ENCODE peak calls at places on chromosomes 5 and 9, in four cellular contexts. Z, E, R and D are unnamed samples.

GRCh38 chr5:104266161-104266560 is 703.6 kb upstream of the NUDT12 start:
- DNase-seq in Z (no peak), E (no peak), R (no peak), D (no peak)

GRCh38 chr9:131289301-131290038 is at the start of gene PLPP7:
- DNase-seq in Z (peak), E (no peak), R (peak), D (peak)

GRCh38 chr5:135662104-135662503 is 83.3 kb upstream of the CXCL14 start:
- DNase-seq in Z (no peak), R (no peak), E (no peak), D (peak)

GRCh38 chr5:176373100-176373818 is 8.0 kb downstream of the ARL10 start:
- DNase-seq in R (no peak), E (no peak), Z (no peak), D (no peak)

GRCh38 chr9:113543286-113544000 is 79.9 kb downstream of the RGS3 start:
- DNase-seq in R (no peak), E (no peak), Z (no peak), D (no peak)

GRCh38 chr9:35000535-35001284 is 11.2 kb downstream of the DNAJB5 start:
- DNase-seq in E (no peak), R (no peak), Z (no peak), D (no peak)

GRCh38 chr5:62143268-62144229 is 162.5 kb upstream of the KIF2A start:
- DNase-seq in E (no peak), Z (no peak), R (peak), D (peak)

GRCh38 chr5:171295801-171296200 is 13.2 kb upstream of the TLX3 start:
- DNase-seq in E (no peak), R (no peak), Z (no peak), D (no peak)

GRCh38 chr5:90645024-90645610 is 86.5 kb downstream of the ADGRV1 start:
- DNase-seq in Z (no peak), E (no peak), R (peak), D (no peak)

GRCh38 chr5:61202213-61202612 is 39.9 kb upstream of the SMIM15 start:
- DNase-seq in Z (no peak), E (peak), R (no peak), D (no peak)

GRCh38 chr9:128917151-128917849 is 3.5 kb upstream of the PHYHD1 start:
- DNase-seq in R (peak), E (no peak), Z (no peak), D (no peak)
- TF ChIP-seq SUZ12 in R (no peak), E (no peak), Z (no peak), D (no peak)

DNA sequence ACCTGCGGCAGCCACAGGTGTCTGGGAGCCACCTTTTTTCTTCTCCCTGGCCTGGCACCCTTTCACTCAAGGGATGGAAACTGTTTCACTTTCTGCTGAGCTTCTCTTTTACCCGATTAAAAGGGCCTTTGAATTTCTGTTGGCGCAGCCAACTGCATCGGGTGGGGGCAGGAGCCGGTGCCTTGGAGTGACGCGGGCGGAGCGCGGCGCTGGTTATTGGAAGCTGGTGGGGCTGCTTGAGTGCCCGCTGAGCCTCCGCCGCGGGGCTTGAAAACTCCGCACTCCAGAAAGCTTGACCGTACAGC is 52.0 kb upstream of the TJP2 start:
- DNase-seq in R (peak), Z (peak), E (no peak), D (peak)
- TF ChIP-seq SP1 in R (no peak), Z (no peak), E (no peak), D (no peak)

DNA sequence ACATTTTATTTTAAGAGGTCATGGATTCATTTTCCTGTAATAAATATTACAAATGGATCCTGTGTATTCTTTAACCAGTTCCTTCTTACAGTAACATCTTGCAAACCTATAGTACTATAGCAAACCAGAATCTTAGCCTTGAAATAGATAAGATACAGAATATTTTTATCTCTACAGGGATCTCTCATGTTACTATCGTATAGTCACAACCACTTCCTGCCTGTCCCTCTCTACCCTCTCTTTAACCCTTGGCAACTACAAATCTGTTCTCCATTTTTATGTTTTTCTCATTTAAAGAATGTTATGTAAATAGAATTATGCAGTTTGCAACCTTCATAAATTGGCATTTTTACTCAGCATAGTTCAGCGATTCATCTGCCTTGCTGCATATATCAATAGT is 454.0 kb downstream of the DIRAS2 start:
- DNase-seq in E (no peak), Z (no peak), R (no peak), D (no peak)
- TF ChIP-seq SUZ12 in E (no peak), Z (no peak), R (no peak), D (no peak)

GRCh38 chr5:178205749-178206047 is 1.4 kb downstream of the HNRNPAB start:
- DNase-seq in R (no peak), E (no peak), Z (no peak), D (no peak)

GRCh38 chr5:178207917-178208280 is 3.6 kb downstream of the HNRNPAB start:
- DNase-seq in R (no peak), Z (no peak), E (no peak), D (no peak)

GRCh38 chr5:178205010-178205748 is 846 bp downstream of the HNRNPAB start:
- DNase-seq in Z (peak), E (no peak), R (peak), D (peak)

GRCh38 chr5:178207183-178207916 is 3.0 kb downstream of the HNRNPAB start:
- DNase-seq in R (peak), Z (no peak), E (no peak), D (no peak)

GRCh38 chr5:178206166-178207101 is 2.1 kb downstream of the HNRNPAB start:
- DNase-seq in Z (no peak), E (no peak), R (no peak), D (no peak)
- TF ChIP-seq SP1 in Z (no peak), E (no peak), R (no peak), D (no peak)

GRCh38 chr5:88263349-88263748 is 5.3 kb downstream of the TMEM161B start:
- DNase-seq in R (no peak), E (no peak), Z (no peak), D (no peak)

GRCh38 chr5:88256872-88257271 is 11.8 kb downstream of the TMEM161B start:
- DNase-seq in Z (peak), E (no peak), R (peak), D (no peak)

GRCh38 chr5:88262116-88262515 is 6.5 kb downstream of the TMEM161B start:
- DNase-seq in E (no peak), Z (no peak), R (no peak), D (no peak)
- TF ChIP-seq SUZ12 in E (no peak), Z (no peak), R (no peak), D (no peak)

GRCh38 chr5:6768590-6769230 is 55.5 kb downstream of the TENT4A start:
- DNase-seq in R (peak), E (no peak), Z (no peak), D (no peak)

GRCh38 chr5:6767481-6768063 is 54.3 kb downstream of the TENT4A start:
- DNase-seq in R (no peak), E (no peak), Z (no peak), D (no peak)

GRCh38 chr5:6763191-6763590 is 50.0 kb downstream of the TENT4A start:
- DNase-seq in R (no peak), E (no peak), Z (no peak), D (no peak)

GRCh38 chr5:6765612-6766525 is 52.6 kb downstream of the TENT4A start:
- DNase-seq in Z (peak), R (peak), E (peak), D (peak)

GRCh38 chr5:6766558-6767191 is 53.4 kb downstream of the TENT4A start:
- DNase-seq in R (no peak), E (no peak), Z (no peak), D (no peak)
- TF ChIP-seq SP1 in R (no peak), E (no peak), Z (no peak), D (no peak)

DNA sequence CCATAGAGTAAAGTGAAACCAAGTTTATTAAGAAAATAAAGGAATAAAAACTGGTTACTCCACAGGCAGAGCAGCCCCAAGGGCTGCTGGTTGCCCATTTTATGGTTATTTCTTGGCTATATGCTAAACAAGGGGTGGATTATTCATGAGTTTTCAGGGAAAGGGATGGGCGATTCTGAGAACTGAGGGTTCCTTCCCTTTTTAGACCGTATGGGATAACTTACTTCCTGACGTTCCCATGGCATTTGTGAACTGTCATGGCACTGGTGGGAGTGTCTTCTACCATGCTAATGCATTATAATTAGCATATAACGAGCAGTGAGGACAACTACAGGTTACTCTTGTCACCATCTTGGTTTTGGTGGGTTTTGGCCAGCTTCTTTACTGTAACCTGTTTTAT is 323.9 kb upstream of the PTGER4 start:
- DNase-seq in Z (no peak), R (no peak), E (no peak), D (no peak)
- TF ChIP-seq SUZ12 in Z (no peak), R (no peak), E (no peak), D (no peak)